ENCODE peak calls at places on chromosomes 11 and 22, in eight cellular contexts. One of them, this sample, is unnamed.
A peak's percentile ranks its signal among the peaks of the same experiment; 100 is the strongest.

GRCh38 chr11:75281469-75282095 is 41.0 kb downstream of the TPBGL start:
- DNase-seq in Caco-2: no peak
- DNase-seq in heart left ventricle: peak; percentile 34
- DNase-seq in upper lobe of right lung: no peak
- DNase-seq in K562: no peak
- DNase-seq in hepatocyte: no peak
- DNase-seq in Karpas-422: no peak
- DNase-seq in iPS DF 6.9: no peak
- DNase-seq in this sample: no peak

GRCh38 chr11:103892603-103893002 is 143.8 kb upstream of the DDI1 start:
- DNase-seq in heart left ventricle: peak; percentile 28
- DNase-seq in iPS DF 6.9: no peak
- DNase-seq in K562: no peak
- DNase-seq in Karpas-422: peak; percentile 54
- DNase-seq in upper lobe of right lung: no peak
- DNase-seq in Caco-2: no peak
- DNase-seq in hepatocyte: no peak
- DNase-seq in this sample: no peak

GRCh38 chr11:33660962-33661361 is 39.7 kb downstream of the C11orf91 start:
- DNase-seq in Karpas-422: peak; percentile 4
- DNase-seq in heart left ventricle: no peak
- DNase-seq in upper lobe of right lung: no peak
- DNase-seq in K562: no peak
- DNase-seq in iPS DF 6.9: no peak
- DNase-seq in Caco-2: no peak
- DNase-seq in hepatocyte: no peak
- DNase-seq in this sample: no peak

GRCh38 chr22:46909237-46910030 is 147.0 kb downstream of the TBC1D22A start:
- DNase-seq in iPS DF 6.9: no peak
- DNase-seq in upper lobe of right lung: peak; percentile 54
- DNase-seq in Karpas-422: no peak
- DNase-seq in heart left ventricle: no peak
- DNase-seq in Caco-2: no peak
- DNase-seq in hepatocyte: no peak
- DNase-seq in K562: no peak
- DNase-seq in this sample: no peak

GRCh38 chr11:2269601-2270321 is 627 bp downstream of the ASCL2 start:
- DNase-seq in Karpas-422: no peak
- DNase-seq in iPS DF 6.9: peak; percentile 63
- DNase-seq in Caco-2: peak; percentile 87
- DNase-seq in heart left ventricle: peak; percentile 83
- DNase-seq in K562: peak; percentile 43
- DNase-seq in upper lobe of right lung: peak; percentile 82
- DNase-seq in hepatocyte: peak; percentile 84
- DNase-seq in this sample: peak; percentile 59

GRCh38 chr11:93740031-93740801 is 1.1 kb downstream of the TAF1D start:
- DNase-seq in upper lobe of right lung: peak; percentile 68
- DNase-seq in Caco-2: peak; percentile 80
- DNase-seq in K562: no peak
- DNase-seq in Karpas-422: peak; percentile 91
- DNase-seq in iPS DF 6.9: no peak
- DNase-seq in heart left ventricle: no peak
- DNase-seq in hepatocyte: peak; percentile 46
- DNase-seq in this sample: peak; percentile 35

GRCh38 chr11:79482800-79483199 is 42.0 kb upstream of the TENM4 start:
- DNase-seq in hepatocyte: no peak
- DNase-seq in heart left ventricle: no peak
- DNase-seq in iPS DF 6.9: no peak
- DNase-seq in K562: no peak
- DNase-seq in Karpas-422: peak; percentile 62
- DNase-seq in upper lobe of right lung: no peak
- DNase-seq in Caco-2: no peak
- DNase-seq in this sample: no peak

GRCh38 chr11:58921778-58922390 is 17.4 kb upstream of the GLYATL1 start:
- DNase-seq in hepatocyte: peak; percentile 19
- DNase-seq in heart left ventricle: no peak
- DNase-seq in Karpas-422: no peak
- DNase-seq in K562: no peak
- DNase-seq in Caco-2: peak; percentile 55
- DNase-seq in iPS DF 6.9: no peak
- DNase-seq in upper lobe of right lung: no peak
- DNase-seq in this sample: no peak

GRCh38 chr11:61760946-61761345 is 8.5 kb downstream of the MYRF start:
- DNase-seq in iPS DF 6.9: no peak
- DNase-seq in Caco-2: no peak
- DNase-seq in heart left ventricle: no peak
- DNase-seq in hepatocyte: no peak
- DNase-seq in K562: no peak
- DNase-seq in Karpas-422: no peak
- DNase-seq in upper lobe of right lung: no peak
- DNase-seq in this sample: no peak

GRCh38 chr11:64827451-64827839 is 17.0 kb downstream of the CDC42BPG start:
- DNase-seq in upper lobe of right lung: no peak
- DNase-seq in Karpas-422: no peak
- DNase-seq in iPS DF 6.9: no peak
- DNase-seq in hepatocyte: no peak
- DNase-seq in heart left ventricle: no peak
- DNase-seq in K562: no peak
- DNase-seq in Caco-2: no peak
- DNase-seq in this sample: no peak

GRCh38 chr22:22789233-22789921 is 98.2 kb upstream of the IGLL5 start:
- DNase-seq in heart left ventricle: no peak
- DNase-seq in Caco-2: no peak
- DNase-seq in upper lobe of right lung: no peak
- DNase-seq in Karpas-422: no peak
- DNase-seq in K562: peak; percentile 53
- DNase-seq in hepatocyte: no peak
- DNase-seq in iPS DF 6.9: no peak
- DNase-seq in this sample: no peak

GRCh38 chr22:49983148-49984042 is 22.8 kb downstream of the PIM3 start:
- DNase-seq in iPS DF 6.9: no peak
- DNase-seq in upper lobe of right lung: peak; percentile 72
- DNase-seq in hepatocyte: peak; percentile 39
- DNase-seq in Caco-2: peak; percentile 51
- DNase-seq in heart left ventricle: peak; percentile 68
- DNase-seq in Karpas-422: no peak
- DNase-seq in K562: no peak
- DNase-seq in this sample: peak; percentile 84

GRCh38 chr11:119371067-119371601 is 10.4 kb downstream of the USP2 start:
- DNase-seq in Karpas-422: no peak
- DNase-seq in K562: no peak
- DNase-seq in heart left ventricle: no peak
- DNase-seq in iPS DF 6.9: no peak
- DNase-seq in hepatocyte: no peak
- DNase-seq in Caco-2: no peak
- DNase-seq in upper lobe of right lung: peak; percentile 21
- DNase-seq in this sample: no peak
- H3K4me1 ChIP-seq in Karpas-422: peaks cover 93% of the 10 kb centered on the region
- H3K4me1 ChIP-seq in K562: peaks cover 68% of the 10 kb centered on the region
- H3K4me1 ChIP-seq in heart left ventricle: peaks cover 56% of the 10 kb centered on the region
- H3K4me1 ChIP-seq in iPS DF 6.9: peaks cover 3% of the 10 kb centered on the region
- H3K4me1 ChIP-seq in hepatocyte: peaks cover 52% of the 10 kb centered on the region
- H3K4me1 ChIP-seq in Caco-2: peaks cover 51% of the 10 kb centered on the region
- H3K4me1 ChIP-seq in upper lobe of right lung: peaks cover 36% of the 10 kb centered on the region
- H3K4me1 ChIP-seq in this sample: peaks cover 16% of the 10 kb centered on the region

GRCh38 chr11:118373871-118374270 is 14.5 kb downstream of the UBE4A start:
- DNase-seq in upper lobe of right lung: no peak
- DNase-seq in heart left ventricle: no peak
- DNase-seq in Caco-2: no peak
- DNase-seq in iPS DF 6.9: no peak
- DNase-seq in hepatocyte: no peak
- DNase-seq in Karpas-422: no peak
- DNase-seq in K562: no peak
- DNase-seq in this sample: no peak

GRCh38 chr11:118379497-118379896 is 20.1 kb downstream of the UBE4A start:
- DNase-seq in upper lobe of right lung: no peak
- DNase-seq in iPS DF 6.9: no peak
- DNase-seq in Caco-2: no peak
- DNase-seq in hepatocyte: no peak
- DNase-seq in heart left ventricle: no peak
- DNase-seq in K562: no peak
- DNase-seq in Karpas-422: no peak
- DNase-seq in this sample: no peak

GRCh38 chr11:118373263-118373662 is 13.9 kb downstream of the UBE4A start:
- DNase-seq in Karpas-422: no peak
- DNase-seq in K562: peak; percentile 13
- DNase-seq in Caco-2: no peak
- DNase-seq in hepatocyte: no peak
- DNase-seq in iPS DF 6.9: no peak
- DNase-seq in heart left ventricle: no peak
- DNase-seq in upper lobe of right lung: no peak
- DNase-seq in this sample: no peak

GRCh38 chr11:118374729-118375128 is 15.3 kb downstream of the UBE4A start:
- DNase-seq in heart left ventricle: no peak
- DNase-seq in Karpas-422: no peak
- DNase-seq in Caco-2: no peak
- DNase-seq in upper lobe of right lung: no peak
- DNase-seq in K562: no peak
- DNase-seq in iPS DF 6.9: no peak
- DNase-seq in hepatocyte: no peak
- DNase-seq in this sample: no peak

GRCh38 chr11:118375980-118376379 is 16.6 kb downstream of the UBE4A start:
- DNase-seq in hepatocyte: no peak
- DNase-seq in iPS DF 6.9: no peak
- DNase-seq in Caco-2: no peak
- DNase-seq in K562: no peak
- DNase-seq in heart left ventricle: no peak
- DNase-seq in Karpas-422: no peak
- DNase-seq in upper lobe of right lung: no peak
- DNase-seq in this sample: no peak
- H3K36me3 ChIP-seq in hepatocyte: peaks cover 4% of the 10 kb centered on the region
- H3K36me3 ChIP-seq in iPS DF 6.9: no peaks in the 10 kb centered on the region
- H3K36me3 ChIP-seq in Caco-2: peaks cover 11% of the 10 kb centered on the region
- H3K36me3 ChIP-seq in K562: peaks cover 85% of the 10 kb centered on the region
- H3K36me3 ChIP-seq in heart left ventricle: peaks cover 99% of the 10 kb centered on the region
- H3K36me3 ChIP-seq in Karpas-422: peaks cover 3% of the 10 kb centered on the region
- H3K36me3 ChIP-seq in upper lobe of right lung: peaks cover 95% of the 10 kb centered on the region
- H3K36me3 ChIP-seq in this sample: peaks cover 98% of the 10 kb centered on the region

GRCh38 chr11:74279256-74279655 is 32.2 kb downstream of the P4HA3 start:
- DNase-seq in upper lobe of right lung: no peak
- DNase-seq in iPS DF 6.9: no peak
- DNase-seq in Caco-2: no peak
- DNase-seq in heart left ventricle: no peak
- DNase-seq in Karpas-422: no peak
- DNase-seq in hepatocyte: no peak
- DNase-seq in K562: no peak
- DNase-seq in this sample: no peak
- H3K4me1 ChIP-seq in upper lobe of right lung: peaks cover 3% of the 10 kb centered on the region
- H3K4me1 ChIP-seq in iPS DF 6.9: no peaks in the 10 kb centered on the region
- H3K4me1 ChIP-seq in Caco-2: peaks cover 5% of the 10 kb centered on the region
- H3K4me1 ChIP-seq in heart left ventricle: peaks cover 3% of the 10 kb centered on the region
- H3K4me1 ChIP-seq in Karpas-422: no peaks in the 10 kb centered on the region
- H3K4me1 ChIP-seq in hepatocyte: peaks cover 8% of the 10 kb centered on the region
- H3K4me1 ChIP-seq in K562: no peaks in the 10 kb centered on the region
- H3K4me1 ChIP-seq in this sample: peaks cover 7% of the 10 kb centered on the region

GRCh38 chr11:86265194-86265593 is 20.6 kb downstream of the EED start:
- DNase-seq in upper lobe of right lung: no peak
- DNase-seq in heart left ventricle: no peak
- DNase-seq in iPS DF 6.9: no peak
- DNase-seq in Karpas-422: no peak
- DNase-seq in K562: no peak
- DNase-seq in Caco-2: no peak
- DNase-seq in hepatocyte: no peak
- DNase-seq in this sample: no peak
- H3K36me3 ChIP-seq in upper lobe of right lung: peaks cover 24% of the 10 kb centered on the region
- H3K36me3 ChIP-seq in heart left ventricle: peaks cover 63% of the 10 kb centered on the region
- H3K36me3 ChIP-seq in iPS DF 6.9: no peaks in the 10 kb centered on the region
- H3K36me3 ChIP-seq in Karpas-422: peaks cover 94% of the 10 kb centered on the region
- H3K36me3 ChIP-seq in K562: peaks cover 75% of the 10 kb centered on the region
- H3K36me3 ChIP-seq in Caco-2: peaks cover 3% of the 10 kb centered on the region
- H3K36me3 ChIP-seq in hepatocyte: no peaks in the 10 kb centered on the region
- H3K36me3 ChIP-seq in this sample: no peaks in the 10 kb centered on the region

DNA sequence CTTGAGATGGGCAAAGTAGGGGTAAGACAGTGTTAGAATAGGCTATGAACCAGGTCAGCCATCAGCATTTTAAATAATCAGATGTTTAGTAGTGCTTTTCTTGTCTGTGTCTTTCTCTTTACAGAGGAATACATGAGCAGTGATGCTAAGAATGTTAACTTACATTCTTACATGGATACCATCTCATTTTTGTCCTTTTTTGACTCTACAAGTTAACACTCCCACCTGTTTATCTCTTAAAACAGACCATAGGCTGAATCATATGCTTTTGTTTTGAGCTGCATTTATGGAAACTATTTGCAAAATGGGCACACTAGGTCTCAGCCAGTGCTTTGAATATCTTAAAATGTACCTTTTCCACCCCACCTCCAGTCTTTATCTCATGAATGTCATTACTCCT is 25.6 kb upstream of the ADSL start:
- DNase-seq in Caco-2: no peak
- DNase-seq in heart left ventricle: no peak
- DNase-seq in iPS DF 6.9: no peak
- DNase-seq in hepatocyte: no peak
- DNase-seq in K562: no peak
- DNase-seq in Karpas-422: no peak
- DNase-seq in upper lobe of right lung: no peak
- DNase-seq in this sample: no peak
- H3K4me1 ChIP-seq in Caco-2: no peaks in the 10 kb centered on the region
- H3K4me1 ChIP-seq in heart left ventricle: no peaks in the 10 kb centered on the region
- H3K4me1 ChIP-seq in iPS DF 6.9: peaks cover 5% of the 10 kb centered on the region
- H3K4me1 ChIP-seq in hepatocyte: peaks cover 6% of the 10 kb centered on the region
- H3K4me1 ChIP-seq in K562: peaks cover 12% of the 10 kb centered on the region
- H3K4me1 ChIP-seq in Karpas-422: no peaks in the 10 kb centered on the region
- H3K4me1 ChIP-seq in upper lobe of right lung: no peaks in the 10 kb centered on the region
- H3K4me1 ChIP-seq in this sample: no peaks in the 10 kb centered on the region

This sample was measured in left lung.